ENCODE peak calls at places on chromosomes 2 and 18, in six cellular contexts. J is cardiac muscle cell, L is endothelial cell of umbilical vein, G is tibial nerve, Q is thoracic aorta, D is fibroblast of lung. S is an unnamed sample. For H3K9me3, the result is how much of the 10 kb centered on the place peaks cover.

GRCh38 chr2:217887841-217888665 is 114.7 kb downstream of the TNS1 start:
- DNase-seq in L (peak), D (peak), J (peak), Q (no peak), G (no peak), S (no peak)

GRCh38 chr18:57881818-57882413 is 78.8 kb upstream of the ATP8B1 start:
- DNase-seq in Q (peak), J (peak), D (peak), G (peak), L (peak), S (peak)

GRCh38 chr2:143905587-143905986 is 614.3 kb downstream of the ZEB2 start:
- DNase-seq in D (no peak), J (no peak), Q (no peak), L (no peak), G (no peak), S (no peak)

GRCh38 chr2:234241656-234242445 is 191.3 kb downstream of the SPP2 start:
- DNase-seq in D (peak), L (peak), Q (no peak), J (peak), G (no peak), S (no peak)

GRCh38 chr2:56132138-56132537 is 51.7 kb upstream of the CCDC85A start:
- DNase-seq in L (peak), Q (no peak), D (peak), G (no peak), J (peak), S (no peak)

GRCh38 chr2:3022841-3023372 is 354.7 kb downstream of the EIPR1 start:
- DNase-seq in L (no peak), J (no peak), Q (no peak), G (no peak), D (no peak), S (no peak)

GRCh38 chr2:10873790-10874437 is 37.8 kb upstream of the KCNF1 start:
- DNase-seq in Q (no peak), L (no peak), J (peak), G (no peak), D (no peak), S (no peak)

GRCh38 chr18:48563027-48563426 is 24.2 kb downstream of the CTIF start:
- DNase-seq in J (peak), D (peak), Q (no peak), G (no peak), L (peak), S (no peak)

GRCh38 chr2:160039166-160039903 is 23.1 kb downstream of the PLA2R1 start:
- DNase-seq in J (peak), G (no peak), D (peak), Q (no peak), L (peak), S (no peak)

GRCh38 chr2:231521-232185 is 32.2 kb downstream of the SH3YL1 start:
- DNase-seq in D (no peak), L (no peak), Q (no peak), G (no peak), J (no peak), S (no peak)

GRCh38 chr2:47072018-47072691 is 83.0 kb downstream of the STPG4 start:
- DNase-seq in J (peak), Q (peak), D (peak), L (no peak), G (peak), S (peak)

GRCh38 chr18:31297248-31297647 is 20.7 kb upstream of the DSG1 start:
- DNase-seq in J (no peak), L (no peak), D (no peak), Q (no peak), G (no peak), S (no peak)

GRCh38 chr2:126507425-126507867 is 148.5 kb upstream of the GYPC start:
- DNase-seq in J (no peak), Q (no peak), D (no peak), L (no peak), G (no peak), S (no peak)

GRCh38 chr2:218962859-218963492 is 3.5 kb downstream of the CDK5R2 start:
- DNase-seq in D (peak), J (peak), Q (no peak), G (no peak), L (no peak), S (no peak)

GRCh38 chr2:241302759-241303651 is 12.5 kb downstream of the HDLBP start:
- DNase-seq in L (no peak), D (no peak), Q (no peak), G (no peak), J (no peak), S (no peak)

GRCh38 chr2:95076705-95077520 is 44.7 kb downstream of the MRPS5 start:
- DNase-seq in G (peak), L (peak), Q (no peak), J (peak), D (peak), S (no peak)

GRCh38 chr2:15554525-15555218 is 6.5 kb downstream of the NBAS start:
- DNase-seq in D (peak), G (no peak), L (no peak), Q (no peak), J (peak), S (no peak)

GRCh38 chr2:171824086-171824485 is 70.0 kb downstream of the SLC25A12 start:
- DNase-seq in J (peak), G (no peak), D (peak), Q (no peak), L (no peak), S (no peak)

GRCh38 chr2:54955674-54956391 is 94.4 kb downstream of the RTN4 start:
- DNase-seq in G (no peak), J (peak), D (no peak), Q (no peak), L (no peak), S (no peak)

GRCh38 chr2:66456183-66457041 is 21.5 kb downstream of the MEIS1 start:
- DNase-seq in D (no peak), J (no peak), Q (no peak), G (no peak), L (no peak), S (no peak)

GRCh38 chr2:66439291-66440010 is 4.5 kb downstream of the MEIS1 start:
- DNase-seq in D (peak), L (peak), J (peak), G (no peak), Q (no peak), S (no peak)

GRCh38 chr2:121790276-121790956 is 35.0 kb downstream of the TSN start:
- DNase-seq in J (peak), D (peak), Q (no peak), G (no peak), L (no peak), S (no peak)

GRCh38 chr18:32208012-32208411 is 18.2 kb downstream of the MEP1B start:
- DNase-seq in G (no peak), D (no peak), Q (no peak), J (no peak), L (no peak), S (no peak)

GRCh38 chr2:99775585-99775984 is 285.8 kb upstream of the REV1 start:
- DNase-seq in L (no peak), D (no peak), J (no peak), Q (no peak), G (no peak), S (no peak)

GRCh38 chr2:43537137-43537536 is 58.7 kb downstream of the THADA start:
- DNase-seq in J (no peak), L (no peak), Q (no peak), G (no peak), D (no peak), S (no peak)

GRCh38 chr2:43538034-43538670 is 57.7 kb downstream of the THADA start:
- DNase-seq in L (no peak), D (no peak), Q (no peak), J (peak), G (no peak), S (no peak)

GRCh38 chr2:43539991-43540860 is 55.6 kb downstream of the THADA start:
- DNase-seq in J (peak), G (peak), D (peak), L (no peak), Q (peak), S (peak)

GRCh38 chr2:43541165-43541564 is 54.7 kb downstream of the THADA start:
- DNase-seq in D (no peak), G (no peak), Q (no peak), L (no peak), J (no peak), S (no peak)

GRCh38 chr2:43539436-43539835 is 56.4 kb downstream of the THADA start:
- DNase-seq in L (no peak), J (no peak), D (no peak), Q (no peak), G (no peak), S (no peak)
- H3K27ac ChIP-seq in L (no peak), J (no peak), D (peak), Q (peak), G (peak), S (peak)

DNA sequence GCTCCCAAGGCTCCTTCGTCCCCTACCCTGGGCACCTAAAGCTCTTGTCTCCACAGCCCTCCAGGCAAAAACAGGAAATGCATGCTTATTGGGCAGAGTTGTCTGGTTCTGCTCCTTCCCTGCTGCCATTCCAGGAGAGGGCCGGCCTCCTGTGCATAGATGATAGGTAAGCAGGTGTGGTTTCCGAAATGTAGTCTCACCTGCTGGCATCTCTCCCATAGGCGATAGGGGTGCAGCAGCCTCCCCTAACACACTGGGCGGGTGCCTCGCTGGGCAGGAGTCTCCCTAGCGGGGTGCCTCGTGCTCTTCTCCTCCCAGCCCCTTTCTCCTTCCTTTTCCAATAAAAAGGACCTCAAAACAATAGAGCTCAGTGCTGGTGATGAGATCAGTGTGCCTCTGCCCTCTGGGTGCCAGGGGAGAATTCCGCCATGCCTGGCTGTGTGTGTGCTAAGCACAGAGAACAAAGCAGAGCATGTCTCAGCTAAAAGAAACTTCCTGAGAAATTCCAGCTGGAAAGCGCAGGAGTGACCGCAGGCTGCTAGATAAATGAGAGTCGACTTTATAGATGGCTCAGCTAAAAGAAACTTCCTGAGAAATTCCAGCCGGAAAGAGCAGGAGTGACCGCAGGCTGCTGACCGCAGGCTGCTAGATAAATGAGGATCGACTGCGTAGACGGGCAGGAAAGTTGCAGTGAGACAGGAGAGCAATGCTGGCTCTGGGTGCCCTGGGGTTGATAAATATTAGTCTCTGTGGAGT is 11.3 kb upstream of the PXDN start:
- DNase-seq in G (no peak), L (peak), J (peak), D (peak), Q (no peak), S (peak)
- H3K9me3 ChIP-seq in G (under half), L (under half), J (under half), D (under half), Q (under half), S (under half)

GRCh38 chr2:149473538-149473937 is 114.0 kb downstream of the MMADHC start:
- DNase-seq in G (no peak), D (no peak), Q (no peak), J (no peak), L (no peak), S (no peak)
- H3K27ac ChIP-seq in G (no peak), D (no peak), Q (no peak), J (no peak), L (no peak), S (no peak)

DNA sequence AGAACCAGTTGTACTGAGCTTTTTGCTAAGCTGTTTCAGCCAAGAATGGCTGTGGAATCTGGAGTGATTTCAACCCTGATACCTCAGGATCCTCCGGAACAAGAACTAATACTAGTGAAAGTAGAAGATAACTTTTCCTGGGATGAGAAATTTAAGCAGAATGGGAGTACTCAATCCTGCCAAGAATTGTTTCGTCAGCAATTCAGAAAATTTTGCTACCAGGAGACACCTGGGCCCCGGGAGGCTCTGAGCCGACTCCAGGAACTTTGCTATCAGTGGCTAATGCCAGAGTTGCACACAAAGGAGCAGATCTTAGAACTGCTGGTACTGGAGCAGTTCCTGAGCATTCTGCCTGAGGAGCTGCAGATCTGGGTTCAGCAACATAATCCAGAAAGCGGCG is 1.6 kb downstream of the ZNF397 start:
- DNase-seq in G (no peak), D (no peak), Q (no peak), J (peak), L (no peak), S (no peak)
- H3K9me3 ChIP-seq in G (under half), D (under half), Q (under half), J (under half), L (under half), S (under half)

GRCh38 chr2:69720404-69720803 is 21.5 kb upstream of the ANXA4 start:
- DNase-seq in L (peak), D (no peak), G (no peak), J (peak), Q (no peak), S (no peak)

GRCh38 chr2:69720922-69721491 is 20.9 kb upstream of the ANXA4 start:
- DNase-seq in D (no peak), G (no peak), Q (no peak), J (no peak), L (no peak), S (no peak)

GRCh38 chr2:69724540-69725159 is 17.3 kb upstream of the ANXA4 start:
- DNase-seq in D (peak), L (peak), J (peak), Q (peak), G (peak), S (peak)

GRCh38 chr2:69725706-69726360 is 16.1 kb upstream of the ANXA4 start:
- DNase-seq in J (no peak), G (no peak), D (no peak), L (no peak), Q (no peak), S (no peak)

DNA sequence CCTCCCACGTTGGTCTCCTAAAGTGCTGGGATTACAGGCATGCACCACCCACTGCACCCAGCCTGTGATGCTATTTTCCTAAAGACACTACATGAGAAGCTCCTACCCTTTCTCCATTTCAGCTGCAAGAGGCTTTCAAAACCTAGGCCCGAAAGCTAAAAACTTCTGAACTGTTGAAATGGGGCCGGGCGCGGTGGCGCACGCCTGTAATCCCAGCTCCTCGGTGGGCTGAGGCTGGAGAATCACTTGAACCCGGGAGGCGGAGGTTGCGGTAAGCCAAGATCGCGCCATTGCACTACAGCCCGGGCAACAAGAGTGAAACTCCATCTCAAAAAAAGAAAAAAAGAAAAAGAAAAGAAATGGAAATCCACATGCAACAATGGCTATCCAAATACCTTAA is 18.1 kb upstream of the ANXA4 start:
- DNase-seq in L (no peak), Q (no peak), D (no peak), G (no peak), J (no peak), S (no peak)
- H3K27ac ChIP-seq in L (no peak), Q (no peak), D (no peak), G (no peak), J (no peak), S (no peak)

DNA sequence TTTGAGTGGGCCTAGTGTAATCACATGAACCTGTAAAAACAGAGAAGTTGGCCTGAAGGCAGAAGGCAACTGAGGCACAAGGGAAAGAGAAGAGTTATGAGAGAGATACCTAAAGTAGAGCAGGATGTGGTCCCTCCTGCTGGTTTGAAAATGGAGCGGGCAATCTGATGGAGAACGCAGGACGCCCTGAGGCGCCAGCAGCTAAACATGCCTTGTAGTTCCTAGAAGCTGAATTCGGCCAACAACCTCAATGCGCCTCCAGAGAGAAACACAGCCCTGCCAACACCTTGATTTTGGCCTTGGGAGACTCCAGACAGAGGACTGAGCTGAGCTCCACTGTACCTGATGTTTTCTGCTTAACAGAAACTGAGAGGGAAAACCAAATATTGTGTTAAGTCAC is 469.9 kb downstream of the SOCS6 start:
- DNase-seq in L (no peak), Q (no peak), D (no peak), G (no peak), J (no peak), S (no peak)
- H3K9me3 ChIP-seq in L (under half), Q (under half), D (under half), G (under half), J (under half), S (under half)

DNA sequence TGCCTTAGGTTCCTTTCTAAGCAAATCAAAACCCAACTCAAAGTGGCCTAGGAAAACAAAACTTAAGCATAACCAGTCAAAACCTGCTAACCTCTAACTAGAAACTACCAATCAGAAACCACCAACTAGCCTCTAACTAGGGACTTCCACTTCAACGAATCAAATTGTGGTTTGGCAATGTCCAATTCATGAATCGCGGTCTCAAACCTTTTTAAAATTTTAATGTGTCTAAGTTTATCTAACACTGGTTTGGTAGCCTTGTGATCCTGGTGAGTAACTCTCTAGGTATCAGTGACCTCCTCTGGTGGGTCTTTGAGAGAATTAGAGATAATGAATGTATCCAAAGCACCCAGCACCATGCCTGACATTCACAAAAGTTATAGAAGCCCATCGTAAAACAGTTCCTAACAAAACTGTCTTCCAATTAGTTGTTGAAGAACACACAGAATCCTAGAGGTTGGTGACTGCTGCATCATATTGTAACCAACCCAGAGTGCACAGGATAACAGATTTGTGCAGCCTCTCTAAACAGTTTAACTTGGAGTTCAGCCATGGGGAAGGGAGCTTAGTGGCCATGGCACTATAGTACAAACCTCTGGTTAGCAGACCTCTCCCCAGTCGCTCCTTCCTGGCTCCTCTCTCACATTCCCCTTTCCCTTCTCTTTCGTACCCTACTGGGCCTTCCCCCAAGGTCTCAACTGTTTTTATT is 45.2 kb upstream of the B3GNT2 start:
- DNase-seq in J (peak), Q (no peak), D (no peak), L (no peak), G (no peak), S (no peak)
- H3K27ac ChIP-seq in J (peak), Q (no peak), D (no peak), L (no peak), G (no peak), S (no peak)

S was measured in ascending aorta.